ENCODE peak calls at places on chromosomes 12 and 14, in six cellular contexts. One of them, this sample, is unnamed.

GRCh38 chr12:124625867-124626675 is 58.7 kb upstream of the NCOR2 start:
- DNase-seq in left ventricle myocardium inferior: peak; percentile 89
- DNase-seq in colonic mucosa: peak; percentile 93
- DNase-seq in spleen: peak; percentile 85
- DNase-seq in transverse colon: peak; percentile 87
- DNase-seq in stomach: peak; percentile 66
- DNase-seq in this sample: peak; percentile 95

GRCh38 chr14:24678801-24679247 is 44.8 kb upstream of the GZMB start:
- DNase-seq in colonic mucosa: peak; percentile 85
- DNase-seq in stomach: peak; percentile 76
- DNase-seq in left ventricle myocardium inferior: peak; percentile 26
- DNase-seq in spleen: peak; percentile 88
- DNase-seq in transverse colon: peak; percentile 80
- DNase-seq in this sample: no peak

GRCh38 chr14:75821828-75822521 is 159.8 kb downstream of the TGFB3 start:
- DNase-seq in colonic mucosa: no peak
- DNase-seq in left ventricle myocardium inferior: no peak
- DNase-seq in stomach: no peak
- DNase-seq in transverse colon: no peak
- DNase-seq in spleen: no peak
- DNase-seq in this sample: no peak

GRCh38 chr12:66716522-66716921 is 37.6 kb upstream of the GRIP1 start:
- DNase-seq in transverse colon: no peak
- DNase-seq in stomach: no peak
- DNase-seq in colonic mucosa: no peak
- DNase-seq in spleen: no peak
- DNase-seq in left ventricle myocardium inferior: no peak
- DNase-seq in this sample: no peak

GRCh38 chr12:1619599-1619998 is 9.4 kb upstream of the WNT5B start:
- DNase-seq in colonic mucosa: no peak
- DNase-seq in spleen: peak; percentile 86
- DNase-seq in left ventricle myocardium inferior: peak; percentile 54
- DNase-seq in stomach: no peak
- DNase-seq in transverse colon: peak; percentile 35
- DNase-seq in this sample: no peak

GRCh38 chr12:110253176-110253575 is 27.9 kb upstream of the ATP2A2 start:
- DNase-seq in colonic mucosa: no peak
- DNase-seq in stomach: peak; percentile 70
- DNase-seq in spleen: no peak
- DNase-seq in left ventricle myocardium inferior: peak; percentile 82
- DNase-seq in transverse colon: peak; percentile 33
- DNase-seq in this sample: peak; percentile 82

GRCh38 chr12:103742349-103742784 is 98.7 kb downstream of the NT5DC3 start:
- DNase-seq in colonic mucosa: peak; percentile 76
- DNase-seq in stomach: peak; percentile 27
- DNase-seq in transverse colon: peak; percentile 59
- DNase-seq in left ventricle myocardium inferior: no peak
- DNase-seq in spleen: no peak
- DNase-seq in this sample: no peak

GRCh38 chr14:58755026-58755929 is 117.5 kb downstream of the DACT1 start:
- DNase-seq in spleen: no peak
- DNase-seq in colonic mucosa: peak; percentile 28
- DNase-seq in transverse colon: no peak
- DNase-seq in left ventricle myocardium inferior: no peak
- DNase-seq in stomach: no peak
- DNase-seq in this sample: no peak

GRCh38 chr14:99234982-99235491 is 37.0 kb downstream of the BCL11B start:
- DNase-seq in left ventricle myocardium inferior: no peak
- DNase-seq in spleen: no peak
- DNase-seq in transverse colon: no peak
- DNase-seq in stomach: no peak
- DNase-seq in colonic mucosa: no peak
- DNase-seq in this sample: no peak

GRCh38 chr14:49464885-49465284 is 121.3 kb downstream of the RPS29 start:
- DNase-seq in spleen: no peak
- DNase-seq in stomach: no peak
- DNase-seq in transverse colon: no peak
- DNase-seq in left ventricle myocardium inferior: no peak
- DNase-seq in colonic mucosa: no peak
- DNase-seq in this sample: no peak

GRCh38 chr12:58924652-58925051 is 4.3 kb upstream of the LRIG3 start:
- DNase-seq in left ventricle myocardium inferior: no peak
- DNase-seq in stomach: no peak
- DNase-seq in spleen: no peak
- DNase-seq in colonic mucosa: no peak
- DNase-seq in transverse colon: no peak
- DNase-seq in this sample: no peak

GRCh38 chr14:26187996-26188605 is 409.7 kb downstream of the NOVA1 start:
- DNase-seq in left ventricle myocardium inferior: no peak
- DNase-seq in transverse colon: no peak
- DNase-seq in spleen: no peak
- DNase-seq in colonic mucosa: no peak
- DNase-seq in stomach: no peak
- DNase-seq in this sample: no peak

GRCh38 chr14:36510874-36511273 is 9.2 kb downstream of the NKX2-1 start:
- DNase-seq in stomach: no peak
- DNase-seq in left ventricle myocardium inferior: no peak
- DNase-seq in transverse colon: no peak
- DNase-seq in spleen: no peak
- DNase-seq in colonic mucosa: no peak
- DNase-seq in this sample: no peak

GRCh38 chr12:57227315-57228115 is 2.0 kb upstream of the SHMT2 start:
- DNase-seq in transverse colon: no peak
- DNase-seq in spleen: no peak
- DNase-seq in stomach: no peak
- DNase-seq in left ventricle myocardium inferior: no peak
- DNase-seq in colonic mucosa: no peak
- DNase-seq in this sample: no peak

GRCh38 chr14:101234588-101234937 is 326.7 kb upstream of the DIO3 start:
- DNase-seq in left ventricle myocardium inferior: no peak
- DNase-seq in stomach: no peak
- DNase-seq in spleen: no peak
- DNase-seq in transverse colon: no peak
- DNase-seq in colonic mucosa: no peak
- DNase-seq in this sample: peak; percentile 45

GRCh38 chr14:38080696-38081095 is 127.0 kb upstream of the SSTR1 start:
- DNase-seq in colonic mucosa: no peak
- DNase-seq in stomach: no peak
- DNase-seq in spleen: no peak
- DNase-seq in transverse colon: no peak
- DNase-seq in left ventricle myocardium inferior: no peak
- DNase-seq in this sample: no peak

GRCh38 chr14:104445832-104446381 is 133.7 kb upstream of the C14orf180 start:
- DNase-seq in colonic mucosa: peak; percentile 8
- DNase-seq in transverse colon: no peak
- DNase-seq in left ventricle myocardium inferior: no peak
- DNase-seq in stomach: peak; percentile 8
- DNase-seq in spleen: peak; percentile 35
- DNase-seq in this sample: peak; percentile 21

GRCh38 chr12:75721231-75721641 is 209.8 kb upstream of the KRR1 start:
- DNase-seq in spleen: no peak
- DNase-seq in left ventricle myocardium inferior: no peak
- DNase-seq in transverse colon: no peak
- DNase-seq in colonic mucosa: no peak
- DNase-seq in stomach: no peak
- DNase-seq in this sample: no peak

GRCh38 chr12:26807292-26807691 is 25.7 kb downstream of the ITPR2 start:
- DNase-seq in stomach: no peak
- DNase-seq in spleen: no peak
- DNase-seq in left ventricle myocardium inferior: no peak
- DNase-seq in transverse colon: no peak
- DNase-seq in colonic mucosa: no peak
- DNase-seq in this sample: no peak

GRCh38 chr12:68538722-68539614 is 71.7 kb upstream of the RAP1B start:
- DNase-seq in stomach: peak; percentile 33
- DNase-seq in left ventricle myocardium inferior: peak; percentile 79
- DNase-seq in colonic mucosa: peak; percentile 24
- DNase-seq in transverse colon: peak; percentile 24
- DNase-seq in spleen: no peak
- DNase-seq in this sample: peak; percentile 85

GRCh38 chr14:20415723-20416622 is 2.7 kb upstream of the TEP1 start:
- DNase-seq in spleen: no peak
- DNase-seq in colonic mucosa: peak; percentile 79
- DNase-seq in stomach: no peak
- DNase-seq in left ventricle myocardium inferior: no peak
- DNase-seq in transverse colon: peak; percentile 59
- DNase-seq in this sample: no peak

GRCh38 chr14:54818201-54819133 is 84.2 kb downstream of the GCH1 start:
- DNase-seq in transverse colon: peak; percentile 24
- DNase-seq in colonic mucosa: no peak
- DNase-seq in left ventricle myocardium inferior: no peak
- DNase-seq in stomach: no peak
- DNase-seq in spleen: no peak
- DNase-seq in this sample: no peak

GRCh38 chr12:15074351-15074750 is 101.5 kb downstream of the PDE6H start:
- DNase-seq in spleen: no peak
- DNase-seq in colonic mucosa: no peak
- DNase-seq in left ventricle myocardium inferior: no peak
- DNase-seq in stomach: no peak
- DNase-seq in transverse colon: no peak
- DNase-seq in this sample: no peak

GRCh38 chr14:103267226-103267625 is 66.8 kb upstream of the EIF5 start:
- DNase-seq in transverse colon: no peak
- DNase-seq in colonic mucosa: no peak
- DNase-seq in spleen: no peak
- DNase-seq in left ventricle myocardium inferior: no peak
- DNase-seq in stomach: no peak
- DNase-seq in this sample: no peak

GRCh38 chr14:84029720-84030119 is 1500.2 kb upstream of the FLRT2 start:
- DNase-seq in transverse colon: no peak
- DNase-seq in colonic mucosa: no peak
- DNase-seq in left ventricle myocardium inferior: no peak
- DNase-seq in stomach: no peak
- DNase-seq in spleen: no peak
- DNase-seq in this sample: no peak

GRCh38 chr12:31369712-31370521 is 44.0 kb upstream of the SINHCAF start:
- DNase-seq in transverse colon: peak; percentile 32
- DNase-seq in spleen: peak; percentile 13
- DNase-seq in stomach: peak; percentile 75
- DNase-seq in left ventricle myocardium inferior: peak; percentile 19
- DNase-seq in colonic mucosa: peak; percentile 68
- DNase-seq in this sample: no peak

GRCh38 chr12:56080556-56081138 is 682 bp downstream of the ERBB3 start:
- DNase-seq in spleen: no peak
- DNase-seq in transverse colon: peak; percentile 81
- DNase-seq in stomach: peak; percentile 70
- DNase-seq in colonic mucosa: peak; percentile 87
- DNase-seq in left ventricle myocardium inferior: no peak
- DNase-seq in this sample: no peak

GRCh38 chr14:102645746-102646440 is 53.4 kb downstream of the RCOR1 start:
- DNase-seq in spleen: no peak
- DNase-seq in stomach: no peak
- DNase-seq in colonic mucosa: no peak
- DNase-seq in left ventricle myocardium inferior: no peak
- DNase-seq in transverse colon: no peak
- DNase-seq in this sample: no peak

GRCh38 chr14:63773504-63773903 is 45.6 kb upstream of the SGPP1 start:
- DNase-seq in spleen: no peak
- DNase-seq in colonic mucosa: no peak
- DNase-seq in left ventricle myocardium inferior: no peak
- DNase-seq in stomach: no peak
- DNase-seq in transverse colon: no peak
- DNase-seq in this sample: no peak

GRCh38 chr12:12056951-12057350 is 13.8 kb upstream of the BCL2L14 start:
- DNase-seq in left ventricle myocardium inferior: no peak
- DNase-seq in spleen: no peak
- DNase-seq in transverse colon: no peak
- DNase-seq in stomach: no peak
- DNase-seq in colonic mucosa: no peak
- DNase-seq in this sample: no peak
- H3K27ac ChIP-seq in left ventricle myocardium inferior: no peak overlapping the region
- H3K27ac ChIP-seq in spleen: no peak overlapping the region
- H3K27ac ChIP-seq in transverse colon: no peak overlapping the region
- H3K27ac ChIP-seq in stomach: no peak overlapping the region
- H3K27ac ChIP-seq in colonic mucosa: no peak overlapping the region
- H3K27ac ChIP-seq in this sample: no peak overlapping the region

DNA sequence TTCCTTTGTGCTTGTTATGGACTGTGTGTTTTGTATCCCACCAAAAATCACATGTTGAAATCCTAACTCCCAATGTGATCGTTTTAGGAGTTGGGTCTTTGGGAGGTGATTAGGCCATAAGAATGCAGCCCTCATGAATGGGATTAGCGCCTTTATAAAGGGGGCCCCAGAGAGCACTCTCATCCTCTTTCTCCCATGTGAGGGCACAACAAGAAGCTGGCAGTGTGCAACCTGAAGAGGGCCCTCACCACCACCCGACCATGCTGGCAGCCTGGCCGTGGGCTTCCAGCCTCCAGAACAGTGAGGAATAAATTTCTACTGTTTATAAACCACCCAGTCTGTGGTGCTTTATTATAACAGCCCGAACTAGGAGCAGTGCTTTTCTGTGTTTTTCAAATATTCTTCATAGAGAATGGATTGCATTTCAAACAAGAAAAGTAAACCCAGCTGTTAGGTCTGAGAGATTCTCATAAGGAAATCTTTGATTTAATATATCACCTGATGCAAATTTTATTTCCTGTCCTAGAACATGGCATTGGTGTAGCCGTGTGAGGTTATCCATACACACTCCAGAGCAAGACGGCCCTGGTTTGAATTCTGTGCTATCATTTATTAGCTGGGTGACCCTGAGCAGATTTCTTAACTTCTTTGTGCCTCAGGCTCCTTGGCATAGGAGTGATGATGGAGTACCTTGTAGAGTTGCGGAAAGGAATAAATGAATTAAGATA is 27.8 kb downstream of the HSPB8 start:
- DNase-seq in stomach: no peak
- DNase-seq in left ventricle myocardium inferior: no peak
- DNase-seq in colonic mucosa: no peak
- DNase-seq in transverse colon: no peak
- DNase-seq in spleen: no peak
- DNase-seq in this sample: no peak
- TF ChIP-seq CTCF in stomach: no peak
- TF ChIP-seq CTCF in left ventricle myocardium inferior: no peak
- TF ChIP-seq CTCF in colonic mucosa: no peak
- TF ChIP-seq CTCF in transverse colon: no peak
- TF ChIP-seq CTCF in spleen: no peak
- TF ChIP-seq CTCF in this sample: no peak

GRCh38 chr14:80233489-80233888 is 22.2 kb upstream of the DIO2 start:
- DNase-seq in stomach: no peak
- DNase-seq in spleen: no peak
- DNase-seq in left ventricle myocardium inferior: no peak
- DNase-seq in colonic mucosa: no peak
- DNase-seq in transverse colon: no peak
- DNase-seq in this sample: no peak
- H3K4me3 ChIP-seq in stomach: no peak overlapping the region
- H3K4me3 ChIP-seq in spleen: no peak overlapping the region
- H3K4me3 ChIP-seq in left ventricle myocardium inferior: no peak overlapping the region
- H3K4me3 ChIP-seq in colonic mucosa: no peak overlapping the region
- H3K4me3 ChIP-seq in transverse colon: no peak overlapping the region
- H3K4me3 ChIP-seq in this sample: no peak overlapping the region

DNA sequence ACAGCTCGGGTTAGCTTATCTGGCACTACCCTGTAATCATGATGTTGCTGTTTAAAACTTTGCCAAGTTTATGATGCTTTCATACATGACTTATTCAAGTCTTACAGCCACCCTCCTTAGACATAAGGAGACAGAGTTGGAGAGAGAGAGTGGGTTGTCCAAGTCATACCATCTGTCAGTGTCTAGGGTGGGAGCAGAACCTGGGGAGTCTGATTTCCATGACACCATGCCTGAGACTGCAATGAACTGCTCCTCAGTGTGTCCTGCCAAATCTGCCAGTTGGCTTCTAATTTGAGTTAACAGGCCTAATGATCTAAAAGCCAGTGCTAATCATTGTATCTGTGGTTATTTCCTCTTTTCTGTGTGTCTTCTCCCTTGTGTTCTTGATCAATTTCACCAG is 43.7 kb upstream of the PHC1 start:
- DNase-seq in left ventricle myocardium inferior: no peak
- DNase-seq in spleen: no peak
- DNase-seq in colonic mucosa: no peak
- DNase-seq in stomach: no peak
- DNase-seq in transverse colon: no peak
- DNase-seq in this sample: no peak
- H3K27ac ChIP-seq in left ventricle myocardium inferior: no peak overlapping the region
- H3K27ac ChIP-seq in spleen: no peak overlapping the region
- H3K27ac ChIP-seq in colonic mucosa: no peak overlapping the region
- H3K27ac ChIP-seq in stomach: no peak overlapping the region
- H3K27ac ChIP-seq in transverse colon: no peak overlapping the region
- H3K27ac ChIP-seq in this sample: no peak overlapping the region

This sample was measured in kidney.